ENCODE peak calls at places on chromosome 5, in nine cellular contexts. One of them, this sample, is unnamed.

GRCh38 chr5:143140492-143141231 is 262.8 kb downstream of the NR3C1 start:
- DNase-seq in activated CD4-positive, alpha-beta T cell treated with anti-CD3 and anti-CD28 coated beads, Interleukin-2, amount 10 ng/mL, durations not matched to agents 7 days and 5 days: no peak
- DNase-seq in NCI-H774: peak; percentile 87
- DNase-seq in stimulated activated naive B cell treated with anti-CD40 and anti-IgM and Interleukin-4, amounts not matched to agents 10 μg/mL and 1 μg/mL and 100 μg/mL, for 72 hours: no peak
- DNase-seq in Calu3: peak; percentile 43
- DNase-seq in heart left ventricle: no peak
- DNase-seq in PC-3: peak; percentile 15
- DNase-seq in ELF-1: no peak
- DNase-seq in NCI-H2029 treated with DMSO at 0.1 percent for 48 hours: peak; percentile 89
- DNase-seq in this sample: no peak

GRCh38 chr5:171315386-171315891 is 6.4 kb downstream of the TLX3 start:
- DNase-seq in activated CD4-positive, alpha-beta T cell treated with anti-CD3 and anti-CD28 coated beads, Interleukin-2, amount 10 ng/mL, durations not matched to agents 7 days and 5 days: no peak
- DNase-seq in NCI-H774: no peak
- DNase-seq in stimulated activated naive B cell treated with anti-CD40 and anti-IgM and Interleukin-4, amounts not matched to agents 10 μg/mL and 1 μg/mL and 100 μg/mL, for 72 hours: no peak
- DNase-seq in Calu3: no peak
- DNase-seq in heart left ventricle: no peak
- DNase-seq in PC-3: no peak
- DNase-seq in ELF-1: no peak
- DNase-seq in NCI-H2029 treated with DMSO at 0.1 percent for 48 hours: no peak
- DNase-seq in this sample: no peak

GRCh38 chr5:139481580-139482049 is 943 bp downstream of the STING1 start:
- DNase-seq in activated CD4-positive, alpha-beta T cell treated with anti-CD3 and anti-CD28 coated beads, Interleukin-2, amount 10 ng/mL, durations not matched to agents 7 days and 5 days: peak; percentile 28
- DNase-seq in NCI-H774: no peak
- DNase-seq in stimulated activated naive B cell treated with anti-CD40 and anti-IgM and Interleukin-4, amounts not matched to agents 10 μg/mL and 1 μg/mL and 100 μg/mL, for 72 hours: no peak
- DNase-seq in Calu3: peak; percentile 25
- DNase-seq in heart left ventricle: no peak
- DNase-seq in PC-3: no peak
- DNase-seq in ELF-1: no peak
- DNase-seq in NCI-H2029 treated with DMSO at 0.1 percent for 48 hours: no peak
- DNase-seq in this sample: no peak

GRCh38 chr5:145976431-145977155 is 40.2 kb downstream of the SH3RF2 start:
- DNase-seq in activated CD4-positive, alpha-beta T cell treated with anti-CD3 and anti-CD28 coated beads, Interleukin-2, amount 10 ng/mL, durations not matched to agents 7 days and 5 days: no peak
- DNase-seq in NCI-H774: no peak
- DNase-seq in stimulated activated naive B cell treated with anti-CD40 and anti-IgM and Interleukin-4, amounts not matched to agents 10 μg/mL and 1 μg/mL and 100 μg/mL, for 72 hours: no peak
- DNase-seq in Calu3: peak; percentile 48
- DNase-seq in heart left ventricle: no peak
- DNase-seq in PC-3: peak; percentile 64
- DNase-seq in ELF-1: no peak
- DNase-seq in NCI-H2029 treated with DMSO at 0.1 percent for 48 hours: no peak
- DNase-seq in this sample: no peak

GRCh38 chr5:178252258-178252657 is 19.7 kb upstream of the PHYKPL start:
- DNase-seq in activated CD4-positive, alpha-beta T cell treated with anti-CD3 and anti-CD28 coated beads, Interleukin-2, amount 10 ng/mL, durations not matched to agents 7 days and 5 days: no peak
- DNase-seq in NCI-H774: no peak
- DNase-seq in stimulated activated naive B cell treated with anti-CD40 and anti-IgM and Interleukin-4, amounts not matched to agents 10 μg/mL and 1 μg/mL and 100 μg/mL, for 72 hours: no peak
- DNase-seq in Calu3: no peak
- DNase-seq in heart left ventricle: no peak
- DNase-seq in PC-3: no peak
- DNase-seq in ELF-1: no peak
- DNase-seq in NCI-H2029 treated with DMSO at 0.1 percent for 48 hours: no peak
- DNase-seq in this sample: no peak

GRCh38 chr5:142012792-142013388 is at the start of gene GNPDA1:
- DNase-seq in activated CD4-positive, alpha-beta T cell treated with anti-CD3 and anti-CD28 coated beads, Interleukin-2, amount 10 ng/mL, durations not matched to agents 7 days and 5 days: peak; percentile 68
- DNase-seq in NCI-H774: peak; percentile 64
- DNase-seq in stimulated activated naive B cell treated with anti-CD40 and anti-IgM and Interleukin-4, amounts not matched to agents 10 μg/mL and 1 μg/mL and 100 μg/mL, for 72 hours: peak; percentile 55
- DNase-seq in Calu3: peak; percentile 89
- DNase-seq in heart left ventricle: peak; percentile 88
- DNase-seq in PC-3: peak; percentile 77
- DNase-seq in ELF-1: peak; percentile 65
- DNase-seq in NCI-H2029 treated with DMSO at 0.1 percent for 48 hours: no peak
- DNase-seq in this sample: peak; percentile 82

GRCh38 chr5:53424691-53425597 is 55.5 kb upstream of the FST start:
- DNase-seq in activated CD4-positive, alpha-beta T cell treated with anti-CD3 and anti-CD28 coated beads, Interleukin-2, amount 10 ng/mL, durations not matched to agents 7 days and 5 days: no peak
- DNase-seq in NCI-H774: no peak
- DNase-seq in stimulated activated naive B cell treated with anti-CD40 and anti-IgM and Interleukin-4, amounts not matched to agents 10 μg/mL and 1 μg/mL and 100 μg/mL, for 72 hours: no peak
- DNase-seq in Calu3: no peak
- DNase-seq in heart left ventricle: no peak
- DNase-seq in PC-3: peak; percentile 89
- DNase-seq in ELF-1: peak; percentile 52
- DNase-seq in NCI-H2029 treated with DMSO at 0.1 percent for 48 hours: no peak
- DNase-seq in this sample: no peak

GRCh38 chr5:6780802-6781391 is 67.7 kb downstream of the TENT4A start:
- DNase-seq in activated CD4-positive, alpha-beta T cell treated with anti-CD3 and anti-CD28 coated beads, Interleukin-2, amount 10 ng/mL, durations not matched to agents 7 days and 5 days: peak; percentile 42
- DNase-seq in NCI-H774: no peak
- DNase-seq in stimulated activated naive B cell treated with anti-CD40 and anti-IgM and Interleukin-4, amounts not matched to agents 10 μg/mL and 1 μg/mL and 100 μg/mL, for 72 hours: no peak
- DNase-seq in Calu3: no peak
- DNase-seq in heart left ventricle: no peak
- DNase-seq in PC-3: peak; percentile 52
- DNase-seq in ELF-1: peak; percentile 35
- DNase-seq in NCI-H2029 treated with DMSO at 0.1 percent for 48 hours: no peak
- DNase-seq in this sample: peak; percentile 33

GRCh38 chr5:141883184-141883947 is 5.2 kb upstream of the PCDH1 start:
- DNase-seq in activated CD4-positive, alpha-beta T cell treated with anti-CD3 and anti-CD28 coated beads, Interleukin-2, amount 10 ng/mL, durations not matched to agents 7 days and 5 days: peak; percentile 25
- DNase-seq in NCI-H774: no peak
- DNase-seq in stimulated activated naive B cell treated with anti-CD40 and anti-IgM and Interleukin-4, amounts not matched to agents 10 μg/mL and 1 μg/mL and 100 μg/mL, for 72 hours: no peak
- DNase-seq in Calu3: peak; percentile 66
- DNase-seq in heart left ventricle: peak; percentile 58
- DNase-seq in PC-3: peak; percentile 26
- DNase-seq in ELF-1: peak; percentile 93
- DNase-seq in NCI-H2029 treated with DMSO at 0.1 percent for 48 hours: no peak
- DNase-seq in this sample: no peak

GRCh38 chr5:14706615-14707021 is 42.1 kb downstream of the OTULIN start:
- DNase-seq in activated CD4-positive, alpha-beta T cell treated with anti-CD3 and anti-CD28 coated beads, Interleukin-2, amount 10 ng/mL, durations not matched to agents 7 days and 5 days: peak; percentile 67
- DNase-seq in NCI-H774: no peak
- DNase-seq in stimulated activated naive B cell treated with anti-CD40 and anti-IgM and Interleukin-4, amounts not matched to agents 10 μg/mL and 1 μg/mL and 100 μg/mL, for 72 hours: no peak
- DNase-seq in Calu3: no peak
- DNase-seq in heart left ventricle: no peak
- DNase-seq in PC-3: no peak
- DNase-seq in ELF-1: no peak
- DNase-seq in NCI-H2029 treated with DMSO at 0.1 percent for 48 hours: no peak
- DNase-seq in this sample: no peak

GRCh38 chr5:168193518-168194240 is 97.8 kb upstream of the WWC1 start:
- DNase-seq in activated CD4-positive, alpha-beta T cell treated with anti-CD3 and anti-CD28 coated beads, Interleukin-2, amount 10 ng/mL, durations not matched to agents 7 days and 5 days: no peak
- DNase-seq in NCI-H774: no peak
- DNase-seq in stimulated activated naive B cell treated with anti-CD40 and anti-IgM and Interleukin-4, amounts not matched to agents 10 μg/mL and 1 μg/mL and 100 μg/mL, for 72 hours: no peak
- DNase-seq in Calu3: no peak
- DNase-seq in heart left ventricle: no peak
- DNase-seq in PC-3: no peak
- DNase-seq in ELF-1: no peak
- DNase-seq in NCI-H2029 treated with DMSO at 0.1 percent for 48 hours: no peak
- DNase-seq in this sample: no peak

GRCh38 chr5:128264567-128264966 is 181.0 kb downstream of the SLC12A2 start:
- DNase-seq in activated CD4-positive, alpha-beta T cell treated with anti-CD3 and anti-CD28 coated beads, Interleukin-2, amount 10 ng/mL, durations not matched to agents 7 days and 5 days: no peak
- DNase-seq in NCI-H774: no peak
- DNase-seq in stimulated activated naive B cell treated with anti-CD40 and anti-IgM and Interleukin-4, amounts not matched to agents 10 μg/mL and 1 μg/mL and 100 μg/mL, for 72 hours: no peak
- DNase-seq in Calu3: no peak
- DNase-seq in heart left ventricle: no peak
- DNase-seq in PC-3: no peak
- DNase-seq in ELF-1: no peak
- DNase-seq in NCI-H2029 treated with DMSO at 0.1 percent for 48 hours: no peak
- DNase-seq in this sample: no peak

GRCh38 chr5:55172051-55172899 is 702 bp downstream of the CDC20B start:
- DNase-seq in activated CD4-positive, alpha-beta T cell treated with anti-CD3 and anti-CD28 coated beads, Interleukin-2, amount 10 ng/mL, durations not matched to agents 7 days and 5 days: peak; percentile 79
- DNase-seq in NCI-H774: peak; percentile 82
- DNase-seq in stimulated activated naive B cell treated with anti-CD40 and anti-IgM and Interleukin-4, amounts not matched to agents 10 μg/mL and 1 μg/mL and 100 μg/mL, for 72 hours: peak; percentile 46
- DNase-seq in Calu3: peak; percentile 58
- DNase-seq in heart left ventricle: peak; percentile 33
- DNase-seq in PC-3: peak; percentile 78
- DNase-seq in ELF-1: peak; percentile 63
- DNase-seq in NCI-H2029 treated with DMSO at 0.1 percent for 48 hours: peak; percentile 79
- DNase-seq in this sample: peak; percentile 79

GRCh38 chr5:41156739-41157138 is 56.6 kb downstream of the C6 start:
- DNase-seq in activated CD4-positive, alpha-beta T cell treated with anti-CD3 and anti-CD28 coated beads, Interleukin-2, amount 10 ng/mL, durations not matched to agents 7 days and 5 days: no peak
- DNase-seq in NCI-H774: no peak
- DNase-seq in stimulated activated naive B cell treated with anti-CD40 and anti-IgM and Interleukin-4, amounts not matched to agents 10 μg/mL and 1 μg/mL and 100 μg/mL, for 72 hours: no peak
- DNase-seq in Calu3: no peak
- DNase-seq in heart left ventricle: no peak
- DNase-seq in PC-3: peak; percentile 96
- DNase-seq in ELF-1: no peak
- DNase-seq in NCI-H2029 treated with DMSO at 0.1 percent for 48 hours: no peak
- DNase-seq in this sample: no peak

GRCh38 chr5:153372433-153373167 is 117.9 kb upstream of the GRIA1 start:
- DNase-seq in activated CD4-positive, alpha-beta T cell treated with anti-CD3 and anti-CD28 coated beads, Interleukin-2, amount 10 ng/mL, durations not matched to agents 7 days and 5 days: no peak
- DNase-seq in NCI-H774: peak; percentile 89
- DNase-seq in stimulated activated naive B cell treated with anti-CD40 and anti-IgM and Interleukin-4, amounts not matched to agents 10 μg/mL and 1 μg/mL and 100 μg/mL, for 72 hours: no peak
- DNase-seq in Calu3: no peak
- DNase-seq in heart left ventricle: no peak
- DNase-seq in PC-3: no peak
- DNase-seq in ELF-1: no peak
- DNase-seq in NCI-H2029 treated with DMSO at 0.1 percent for 48 hours: peak; percentile 15
- DNase-seq in this sample: no peak

GRCh38 chr5:148381906-148382305 is 1.9 kb upstream of the FBXO38 start:
- DNase-seq in activated CD4-positive, alpha-beta T cell treated with anti-CD3 and anti-CD28 coated beads, Interleukin-2, amount 10 ng/mL, durations not matched to agents 7 days and 5 days: no peak
- DNase-seq in NCI-H774: no peak
- DNase-seq in stimulated activated naive B cell treated with anti-CD40 and anti-IgM and Interleukin-4, amounts not matched to agents 10 μg/mL and 1 μg/mL and 100 μg/mL, for 72 hours: no peak
- DNase-seq in Calu3: no peak
- DNase-seq in heart left ventricle: no peak
- DNase-seq in PC-3: peak; percentile 70
- DNase-seq in ELF-1: no peak
- DNase-seq in NCI-H2029 treated with DMSO at 0.1 percent for 48 hours: no peak
- DNase-seq in this sample: no peak

GRCh38 chr5:138180183-138180782 is 1.4 kb downstream of the KIF20A start:
- DNase-seq in activated CD4-positive, alpha-beta T cell treated with anti-CD3 and anti-CD28 coated beads, Interleukin-2, amount 10 ng/mL, durations not matched to agents 7 days and 5 days: peak; percentile 25
- DNase-seq in NCI-H774: no peak
- DNase-seq in stimulated activated naive B cell treated with anti-CD40 and anti-IgM and Interleukin-4, amounts not matched to agents 10 μg/mL and 1 μg/mL and 100 μg/mL, for 72 hours: no peak
- DNase-seq in Calu3: peak; percentile 35
- DNase-seq in heart left ventricle: no peak
- DNase-seq in PC-3: peak; percentile 71
- DNase-seq in ELF-1: peak; percentile 14
- DNase-seq in NCI-H2029 treated with DMSO at 0.1 percent for 48 hours: peak; percentile 36
- DNase-seq in this sample: peak; percentile 58

GRCh38 chr5:67089200-67089725 is 107.3 kb downstream of the CD180 start:
- DNase-seq in activated CD4-positive, alpha-beta T cell treated with anti-CD3 and anti-CD28 coated beads, Interleukin-2, amount 10 ng/mL, durations not matched to agents 7 days and 5 days: no peak
- DNase-seq in NCI-H774: no peak
- DNase-seq in stimulated activated naive B cell treated with anti-CD40 and anti-IgM and Interleukin-4, amounts not matched to agents 10 μg/mL and 1 μg/mL and 100 μg/mL, for 72 hours: no peak
- DNase-seq in Calu3: no peak
- DNase-seq in heart left ventricle: no peak
- DNase-seq in PC-3: peak; percentile 54
- DNase-seq in ELF-1: no peak
- DNase-seq in NCI-H2029 treated with DMSO at 0.1 percent for 48 hours: no peak
- DNase-seq in this sample: no peak

GRCh38 chr5:19264821-19265220 is 723.2 kb downstream of the CDH18 start:
- DNase-seq in activated CD4-positive, alpha-beta T cell treated with anti-CD3 and anti-CD28 coated beads, Interleukin-2, amount 10 ng/mL, durations not matched to agents 7 days and 5 days: no peak
- DNase-seq in NCI-H774: no peak
- DNase-seq in stimulated activated naive B cell treated with anti-CD40 and anti-IgM and Interleukin-4, amounts not matched to agents 10 μg/mL and 1 μg/mL and 100 μg/mL, for 72 hours: no peak
- DNase-seq in Calu3: no peak
- DNase-seq in heart left ventricle: no peak
- DNase-seq in PC-3: no peak
- DNase-seq in ELF-1: no peak
- DNase-seq in NCI-H2029 treated with DMSO at 0.1 percent for 48 hours: no peak
- DNase-seq in this sample: no peak

GRCh38 chr5:167061695-167062094 is 1229.8 kb upstream of the WWC1 start:
- DNase-seq in activated CD4-positive, alpha-beta T cell treated with anti-CD3 and anti-CD28 coated beads, Interleukin-2, amount 10 ng/mL, durations not matched to agents 7 days and 5 days: no peak
- DNase-seq in NCI-H774: peak; percentile 84
- DNase-seq in stimulated activated naive B cell treated with anti-CD40 and anti-IgM and Interleukin-4, amounts not matched to agents 10 μg/mL and 1 μg/mL and 100 μg/mL, for 72 hours: no peak
- DNase-seq in Calu3: no peak
- DNase-seq in heart left ventricle: no peak
- DNase-seq in PC-3: no peak
- DNase-seq in ELF-1: no peak
- DNase-seq in NCI-H2029 treated with DMSO at 0.1 percent for 48 hours: no peak
- DNase-seq in this sample: no peak

GRCh38 chr5:123752576-123752975 is 240.6 kb downstream of the CSNK1G3 start:
- DNase-seq in activated CD4-positive, alpha-beta T cell treated with anti-CD3 and anti-CD28 coated beads, Interleukin-2, amount 10 ng/mL, durations not matched to agents 7 days and 5 days: no peak
- DNase-seq in NCI-H774: no peak
- DNase-seq in stimulated activated naive B cell treated with anti-CD40 and anti-IgM and Interleukin-4, amounts not matched to agents 10 μg/mL and 1 μg/mL and 100 μg/mL, for 72 hours: no peak
- DNase-seq in Calu3: no peak
- DNase-seq in heart left ventricle: no peak
- DNase-seq in PC-3: peak; percentile 25
- DNase-seq in ELF-1: no peak
- DNase-seq in NCI-H2029 treated with DMSO at 0.1 percent for 48 hours: no peak
- DNase-seq in this sample: no peak

GRCh38 chr5:36607114-36607561 is 732 bp downstream of the SLC1A3 start:
- DNase-seq in activated CD4-positive, alpha-beta T cell treated with anti-CD3 and anti-CD28 coated beads, Interleukin-2, amount 10 ng/mL, durations not matched to agents 7 days and 5 days: no peak
- DNase-seq in NCI-H774: no peak
- DNase-seq in stimulated activated naive B cell treated with anti-CD40 and anti-IgM and Interleukin-4, amounts not matched to agents 10 μg/mL and 1 μg/mL and 100 μg/mL, for 72 hours: no peak
- DNase-seq in Calu3: peak; percentile 14
- DNase-seq in heart left ventricle: peak; percentile 37
- DNase-seq in PC-3: peak; percentile 59
- DNase-seq in ELF-1: peak; percentile 68
- DNase-seq in NCI-H2029 treated with DMSO at 0.1 percent for 48 hours: no peak
- DNase-seq in this sample: no peak

GRCh38 chr5:6399978-6400910 is 21.9 kb upstream of the MED10 start:
- DNase-seq in activated CD4-positive, alpha-beta T cell treated with anti-CD3 and anti-CD28 coated beads, Interleukin-2, amount 10 ng/mL, durations not matched to agents 7 days and 5 days: no peak
- DNase-seq in NCI-H774: no peak
- DNase-seq in stimulated activated naive B cell treated with anti-CD40 and anti-IgM and Interleukin-4, amounts not matched to agents 10 μg/mL and 1 μg/mL and 100 μg/mL, for 72 hours: no peak
- DNase-seq in Calu3: no peak
- DNase-seq in heart left ventricle: no peak
- DNase-seq in PC-3: peak; percentile 99
- DNase-seq in ELF-1: no peak
- DNase-seq in NCI-H2029 treated with DMSO at 0.1 percent for 48 hours: no peak
- DNase-seq in this sample: no peak